ENCODE peak calls at places on chromosomes 16 and 17, in four cellular contexts. One of them, this sample, is unnamed.

GRCh38 chr17:47615766-47616424 is 33.8 kb upstream of the KPNB1 start:
- DNase-seq in SK-N-SH: peak
- DNase-seq in A549: peak
- DNase-seq in GM23338: peak
- DNase-seq in this sample: peak

GRCh38 chr17:63455417-63455816 is 9.3 kb upstream of the CYB561 start:
- DNase-seq in A549: no peak
- DNase-seq in GM23338: no peak
- DNase-seq in SK-N-SH: peak
- DNase-seq in this sample: no peak

GRCh38 chr17:47315451-47316266 is 8.1 kb upstream of the EFCAB13 start:
- DNase-seq in GM23338: peak
- DNase-seq in A549: peak
- DNase-seq in SK-N-SH: peak
- DNase-seq in this sample: peak

GRCh38 chr16:9695152-9695551 is 487.1 kb downstream of the GRIN2A start:
- DNase-seq in A549: no peak
- DNase-seq in SK-N-SH: no peak
- DNase-seq in GM23338: peak
- DNase-seq in this sample: no peak

GRCh38 chr17:57881143-57881542 is 31.3 kb upstream of the MRPS23 start:
- DNase-seq in SK-N-SH: no peak
- DNase-seq in GM23338: peak
- DNase-seq in A549: no peak
- DNase-seq in this sample: no peak

GRCh38 chr17:31147507-31148202 is 52.9 kb downstream of the NF1 start:
- DNase-seq in GM23338: no peak
- DNase-seq in SK-N-SH: no peak
- DNase-seq in A549: no peak
- DNase-seq in this sample: no peak

GRCh38 chr17:75209061-75209460 is 3.6 kb downstream of the NUP85 start:
- DNase-seq in A549: no peak
- DNase-seq in SK-N-SH: no peak
- DNase-seq in GM23338: no peak
- DNase-seq in this sample: no peak

GRCh38 chr16:15948532-15949209 is 745 bp upstream of the ABCC1 start:
- DNase-seq in A549: no peak
- DNase-seq in GM23338: no peak
- DNase-seq in SK-N-SH: no peak
- DNase-seq in this sample: no peak

GRCh38 chr17:30376621-30377452 is 1.9 kb upstream of the CPD start:
- DNase-seq in A549: no peak
- DNase-seq in SK-N-SH: no peak
- DNase-seq in GM23338: no peak
- DNase-seq in this sample: no peak

GRCh38 chr17:27481327-27481726 is 25.1 kb downstream of the KSR1 start:
- DNase-seq in A549: no peak
- DNase-seq in GM23338: no peak
- DNase-seq in SK-N-SH: no peak
- DNase-seq in this sample: no peak

GRCh38 chr17:75348386-75349012 is 57.0 kb downstream of the GRB2 start:
- DNase-seq in SK-N-SH: no peak
- DNase-seq in GM23338: no peak
- DNase-seq in A549: no peak
- DNase-seq in this sample: no peak

GRCh38 chr16:30888856-30889499 is 4.9 kb downstream of the BCL7C start:
- DNase-seq in GM23338: no peak
- DNase-seq in A549: no peak
- DNase-seq in SK-N-SH: no peak
- DNase-seq in this sample: no peak

GRCh38 chr17:40063034-40063765 is 435 bp downstream of the THRA start:
- DNase-seq in A549: no peak
- DNase-seq in GM23338: peak
- DNase-seq in SK-N-SH: peak
- DNase-seq in this sample: no peak

GRCh38 chr16:77993111-77993571 is 29.2 kb upstream of the CLEC3A start:
- DNase-seq in A549: no peak
- DNase-seq in GM23338: peak
- DNase-seq in SK-N-SH: no peak
- DNase-seq in this sample: no peak

GRCh38 chr17:57751971-57752905 is 7.1 kb upstream of the CCDC182 start:
- DNase-seq in A549: no peak
- DNase-seq in SK-N-SH: peak
- DNase-seq in GM23338: no peak
- DNase-seq in this sample: no peak

GRCh38 chr17:55167024-55167721 is 97.6 kb upstream of the HLF start:
- DNase-seq in A549: no peak
- DNase-seq in SK-N-SH: no peak
- DNase-seq in GM23338: no peak
- DNase-seq in this sample: no peak

GRCh38 chr17:18920911-18921441 is 31.0 kb upstream of the SLC5A10 start:
- DNase-seq in GM23338: no peak
- DNase-seq in A549: no peak
- DNase-seq in SK-N-SH: no peak
- DNase-seq in this sample: no peak

GRCh38 chr16:68343137-68343536 is 32.3 kb downstream of the PRMT7 start:
- DNase-seq in A549: no peak
- DNase-seq in SK-N-SH: no peak
- DNase-seq in GM23338: no peak
- DNase-seq in this sample: no peak

GRCh38 chr16:76201385-76201784 is 75.8 kb upstream of the CNTNAP4 start:
- DNase-seq in GM23338: no peak
- DNase-seq in SK-N-SH: no peak
- DNase-seq in A549: no peak
- DNase-seq in this sample: no peak

GRCh38 chr16:85686912-85687591 is 1.7 kb downstream of the GINS2 start:
- DNase-seq in SK-N-SH: no peak
- DNase-seq in A549: no peak
- DNase-seq in GM23338: no peak
- DNase-seq in this sample: no peak

GRCh38 chr16:69796285-69797118 is 34.4 kb downstream of the WWP2 start:
- DNase-seq in SK-N-SH: peak
- DNase-seq in GM23338: peak
- DNase-seq in A549: peak
- DNase-seq in this sample: peak

GRCh38 chr17:45334701-45335677 is 18.2 kb upstream of the MAP3K14 start:
- DNase-seq in SK-N-SH: no peak
- DNase-seq in A549: no peak
- DNase-seq in GM23338: no peak
- DNase-seq in this sample: no peak

GRCh38 chr17:77507116-77507885 is 366.5 kb downstream of the SEC14L1 start:
- DNase-seq in SK-N-SH: peak
- DNase-seq in GM23338: peak
- DNase-seq in A549: no peak
- DNase-seq in this sample: no peak

GRCh38 chr16:19746561-19746960 is 28.5 kb downstream of the IQCK start:
- DNase-seq in GM23338: no peak
- DNase-seq in A549: no peak
- DNase-seq in SK-N-SH: peak
- DNase-seq in this sample: no peak

GRCh38 chr17:36534881-36535668 is at the start of gene PIGW:
- DNase-seq in A549: peak
- DNase-seq in SK-N-SH: peak
- DNase-seq in GM23338: peak
- DNase-seq in this sample: peak
- TF ChIP-seq REST in A549: peak
- TF ChIP-seq REST in SK-N-SH: no peak
- TF ChIP-seq REST in GM23338: no peak
- TF ChIP-seq REST in this sample: no peak

GRCh38 chr16:1351582-1352362 is at the start of the genes GNPTG and TSR3:
- DNase-seq in A549: peak
- DNase-seq in SK-N-SH: peak
- DNase-seq in GM23338: peak
- DNase-seq in this sample: peak
- TF ChIP-seq REST in A549: no peak
- TF ChIP-seq REST in SK-N-SH: peak
- TF ChIP-seq REST in GM23338: no peak
- TF ChIP-seq REST in this sample: no peak

GRCh38 chr16:123971-124370 is 14.5 kb downstream of the NPRL3 start:
- DNase-seq in SK-N-SH: no peak
- DNase-seq in GM23338: no peak
- DNase-seq in A549: no peak
- DNase-seq in this sample: no peak
- TF ChIP-seq REST in SK-N-SH: no peak
- TF ChIP-seq REST in GM23338: no peak
- TF ChIP-seq REST in A549: no peak
- TF ChIP-seq REST in this sample: no peak

GRCh38 chr17:80454557-80455327 is 21.7 kb downstream of the NPTX1 start:
- DNase-seq in SK-N-SH: peak
- DNase-seq in GM23338: peak
- DNase-seq in A549: peak
- DNase-seq in this sample: peak
- TF ChIP-seq REST in SK-N-SH: peak
- TF ChIP-seq REST in GM23338: no peak
- TF ChIP-seq REST in A549: peak
- TF ChIP-seq REST in this sample: no peak

DNA sequence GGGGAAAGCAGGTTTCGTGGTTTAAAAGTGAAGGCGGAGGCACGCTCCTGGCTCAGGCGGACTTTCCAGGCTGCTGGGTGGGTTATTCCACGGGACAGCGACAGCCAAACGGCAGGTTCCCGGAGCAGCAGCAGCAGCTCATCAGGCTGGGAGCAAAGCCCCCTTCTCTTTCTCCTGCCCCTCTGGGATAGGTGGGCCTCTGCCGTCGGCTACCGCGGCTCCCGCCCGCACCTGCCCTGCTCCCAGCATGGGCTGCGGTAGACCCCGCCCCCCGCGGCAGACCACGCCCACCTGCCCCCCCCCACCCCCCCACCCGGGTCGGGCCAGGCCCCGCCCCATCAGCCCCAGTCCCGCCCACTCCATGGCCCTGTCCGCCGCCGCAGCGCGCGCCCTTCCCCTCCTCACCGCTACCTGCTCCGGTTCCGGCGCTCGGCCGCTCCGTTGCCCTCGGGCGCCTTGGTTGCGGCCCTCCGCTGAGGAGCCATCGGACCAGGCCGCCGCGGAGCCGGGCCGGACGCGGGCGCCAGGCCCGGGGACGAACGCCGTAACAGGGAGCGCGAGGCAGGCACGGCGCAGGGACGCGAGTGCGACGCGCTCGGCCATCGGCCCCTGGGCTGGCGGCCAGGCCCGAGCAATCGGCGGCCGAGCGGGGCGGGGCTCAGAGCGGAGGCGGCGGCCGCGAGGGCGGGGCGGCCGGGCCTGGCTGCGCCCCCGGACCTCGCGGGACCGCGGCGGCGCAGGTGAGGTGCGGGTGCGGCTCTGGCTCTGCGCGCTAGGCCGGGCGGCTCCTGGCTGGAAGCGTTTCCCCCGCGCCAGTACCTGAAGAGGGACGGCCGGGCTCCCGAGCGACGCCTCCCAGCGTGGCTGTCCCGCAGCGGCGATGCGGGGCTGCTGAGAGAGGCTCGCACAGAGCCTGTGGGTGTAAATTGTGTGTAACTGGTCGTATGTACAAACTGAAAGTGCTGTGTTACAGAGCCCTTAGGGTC is at the start of the genes HEXD and OGFOD3:
- DNase-seq in A549: peak
- DNase-seq in GM23338: peak
- DNase-seq in SK-N-SH: peak
- DNase-seq in this sample: peak
- TF ChIP-seq REST in A549: no peak
- TF ChIP-seq REST in GM23338: no peak
- TF ChIP-seq REST in SK-N-SH: peak
- TF ChIP-seq REST in this sample: no peak

GRCh38 chr16:81996664-81997529 is 14.4 kb downstream of the SDR42E1 start:
- DNase-seq in SK-N-SH: no peak
- DNase-seq in A549: peak
- DNase-seq in GM23338: peak
- DNase-seq in this sample: peak
- TF ChIP-seq REST in SK-N-SH: no peak
- TF ChIP-seq REST in A549: no peak
- TF ChIP-seq REST in GM23338: no peak
- TF ChIP-seq REST in this sample: no peak

DNA sequence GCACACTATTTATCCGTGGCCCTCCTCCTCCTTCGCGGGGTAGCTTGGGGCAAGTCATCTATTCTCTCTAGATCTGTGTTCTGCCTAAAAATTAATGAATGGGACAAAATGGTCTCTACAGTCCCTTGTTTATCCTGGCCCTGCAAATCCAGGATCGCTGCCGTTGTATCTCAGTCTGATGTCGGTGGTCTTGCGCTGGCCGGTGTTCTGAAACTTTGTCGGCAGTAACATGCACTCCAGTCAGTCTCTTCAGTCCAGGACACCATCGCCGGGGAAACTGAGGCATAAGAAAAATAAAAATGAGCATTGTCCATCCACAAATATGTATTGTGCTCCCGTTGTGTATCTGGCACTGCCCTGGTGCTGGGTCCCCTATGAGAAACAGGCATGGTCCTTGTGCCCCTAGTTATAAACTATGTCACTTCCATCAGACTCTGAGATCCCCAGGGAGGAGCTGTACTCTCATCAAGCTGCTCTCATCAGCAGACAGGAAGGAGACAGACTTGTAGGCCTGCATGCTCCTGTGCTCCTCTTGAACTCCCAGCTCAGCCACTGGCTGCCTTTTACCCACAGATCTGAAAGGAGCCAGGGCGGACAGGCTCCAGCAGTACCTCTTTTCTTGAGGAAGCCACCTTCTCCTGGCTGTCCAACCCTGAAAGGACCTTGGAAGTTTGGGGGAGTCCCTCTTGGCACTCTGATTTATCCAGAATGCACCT is 13.7 kb upstream of the CA4 start:
- DNase-seq in A549: no peak
- DNase-seq in GM23338: peak
- DNase-seq in SK-N-SH: no peak
- DNase-seq in this sample: no peak
- TF ChIP-seq REST in A549: peak
- TF ChIP-seq REST in GM23338: no peak
- TF ChIP-seq REST in SK-N-SH: peak
- TF ChIP-seq REST in this sample: no peak